ENCODE peak calls at places on chromosomes 11 and 22, in four cellular contexts. V is NB4, T is ovary, Q is stomach. H is an unnamed sample.

GRCh38 chr22:39252461-39253391 is 7.9 kb upstream of the PDGFB start:
- DNase-seq in Q (no peak), V (no peak), T (no peak), H (no peak)

GRCh38 chr11:13327421-13327820 is 49.8 kb downstream of the BMAL1 start:
- DNase-seq in Q (no peak), V (no peak), T (no peak), H (no peak)

GRCh38 chr11:72217856-72218745 is 1.5 kb downstream of the FOLR2 start:
- DNase-seq in Q (peak; percentile 10), V (no peak), T (no peak), H (no peak)

GRCh38 chr11:88886796-88887195 is 179.0 kb downstream of the GRM5 start:
- DNase-seq in V (peak; percentile 66), T (no peak), Q (no peak), H (no peak)

GRCh38 chr22:37218771-37219411 is 6.6 kb upstream of the SSTR3 start:
- DNase-seq in V (no peak), T (no peak), Q (no peak), H (no peak)

GRCh38 chr11:88310246-88310645 is 27.3 kb downstream of the CTSC start:
- DNase-seq in T (no peak), V (no peak), Q (no peak), H (no peak)

GRCh38 chr22:22983816-22984215 is 86.5 kb upstream of the GNAZ start:
- DNase-seq in V (no peak), T (no peak), Q (no peak), H (no peak)

GRCh38 chr11:1939006-1939626 is 8.0 kb upstream of the MRPL23 start:
- DNase-seq in Q (no peak), T (no peak), V (no peak), H (peak; percentile 68)

GRCh38 chr11:36490026-36490806 is 19.9 kb downstream of the TRAF6 start:
- DNase-seq in T (no peak), V (no peak), Q (no peak), H (no peak)

GRCh38 chr11:85718991-85719807 is 33.2 kb upstream of the CCDC89 start:
- DNase-seq in V (no peak), T (no peak), Q (no peak), H (peak; percentile 22)

GRCh38 chr11:57674251-57674650 is 6.3 kb downstream of the ZDHHC5 start:
- DNase-seq in T (no peak), Q (no peak), V (no peak), H (no peak)

GRCh38 chr11:64998141-64998540 is 1.4 kb upstream of the BATF2 start:
- DNase-seq in V (no peak), Q (no peak), T (no peak), H (no peak)

GRCh38 chr11:69205929-69206612 is 50.3 kb downstream of the SMIM38 start:
- DNase-seq in T (no peak), Q (no peak), V (no peak), H (no peak)

GRCh38 chr11:76314741-76315090 is 66.2 kb downstream of the THAP12 start:
- DNase-seq in T (no peak), Q (no peak), V (no peak), H (no peak)

GRCh38 chr11:104343578-104343977 is 179.6 kb upstream of the PDGFD start:
- DNase-seq in Q (no peak), T (no peak), V (peak; percentile 18), H (no peak)

GRCh38 chr11:26936109-26936508 is 57.8 kb upstream of the FIBIN start:
- DNase-seq in V (no peak), T (no peak), Q (no peak), H (no peak)

GRCh38 chr11:11467278-11467677 is 114.2 kb upstream of the CSNK2A3 start:
- DNase-seq in Q (no peak), T (no peak), V (no peak), H (no peak)

GRCh38 chr11:15935370-15935769 is 421.0 kb downstream of the SOX6 start:
- DNase-seq in Q (no peak), V (no peak), T (no peak), H (peak; percentile 60)

GRCh38 chr22:35301370-35301874 is 1.7 kb downstream of the TOM1 start:
- DNase-seq in V (peak; percentile 96), Q (no peak), T (no peak), H (peak; percentile 91)

GRCh38 chr22:36879775-36880174 is 19.0 kb downstream of the NCF4 start:
- DNase-seq in V (no peak), Q (no peak), T (no peak), H (no peak)

GRCh38 chr11:95827661-95828060 is 37.4 kb downstream of the CEP57 start:
- DNase-seq in V (peak; percentile 78), Q (no peak), T (no peak), H (no peak)

GRCh38 chr11:116210663-116211062 is 562.1 kb downstream of the BUD13 start:
- DNase-seq in T (no peak), V (no peak), Q (no peak), H (no peak)

GRCh38 chr11:67345949-67346819 is 7.2 kb downstream of the POLD4 start:
- DNase-seq in V (peak; percentile 64), T (no peak), Q (peak; percentile 68), H (no peak)

GRCh38 chr11:92295175-92296137 is 70.8 kb downstream of the FAT3 start:
- DNase-seq in T (no peak), Q (peak; percentile 35), V (no peak), H (no peak)

GRCh38 chr11:130389315-130389935 is 39.0 kb downstream of the ADAMTS8 start:
- DNase-seq in Q (no peak), T (peak; percentile 45), V (no peak), H (no peak)

GRCh38 chr11:44566952-44567875 is 1.8 kb downstream of the CD82 start:
- DNase-seq in Q (no peak), V (peak; percentile 44), T (no peak), H (no peak)

GRCh38 chr22:23403152-23403719 is 176.9 kb downstream of the IGLL1 start:
- DNase-seq in T (peak; percentile 58), Q (no peak), V (no peak), H (no peak)

GRCh38 chr11:12064954-12065280 is 45.5 kb upstream of the MICAL2 start:
- DNase-seq in T (no peak), Q (no peak), V (no peak), H (no peak)

GRCh38 chr22:42080287-42080686 is 787 bp downstream of the SMDT1 start:
- DNase-seq in T (no peak), Q (peak; percentile 55), V (peak; percentile 21), H (no peak)

GRCh38 chr22:37175414-37176144 is 12.5 kb downstream of the C1QTNF6 start:
- DNase-seq in Q (no peak), T (peak; percentile 35), V (no peak), H (peak; percentile 86)

GRCh38 chr22:44668190-44668885 is 33.7 kb upstream of the PRR5 start:
- DNase-seq in Q (no peak), V (peak; percentile 37), T (peak; percentile 64), H (no peak)

GRCh38 chr11:33942954-33943353 is 51.1 kb upstream of the LMO2 start:
- DNase-seq in Q (no peak), T (no peak), V (peak; percentile 23), H (peak; percentile 56)

GRCh38 chr11:70671083-70671482 is 272.8 kb downstream of the CTTN start:
- DNase-seq in V (peak; percentile 25), Q (no peak), T (no peak), H (no peak)

GRCh38 chr11:111772535-111772934 is 6.3 kb upstream of the PPP2R1B start:
- DNase-seq in T (no peak), V (no peak), Q (no peak), H (no peak)

GRCh38 chr11:6387811-6388599 is 2.3 kb upstream of the SMPD1 start:
- DNase-seq in Q (no peak), V (no peak), T (no peak), H (no peak)

GRCh38 chr22:29997516-29997915 is 82.7 kb upstream of the HORMAD2 start:
- DNase-seq in T (no peak), Q (no peak), V (no peak), H (no peak)

GRCh38 chr22:29992341-29993275 is 87.7 kb upstream of the HORMAD2 start:
- DNase-seq in T (no peak), V (no peak), Q (no peak), H (no peak)

GRCh38 chr22:29994941-29995340 is 85.3 kb upstream of the HORMAD2 start:
- DNase-seq in V (no peak), Q (no peak), T (no peak), H (no peak)

GRCh38 chr22:29998627-29999026 is 81.6 kb upstream of the HORMAD2 start:
- DNase-seq in T (no peak), V (peak; percentile 48), Q (no peak), H (no peak)

GRCh38 chr22:29994027-29994715 is 86.1 kb upstream of the HORMAD2 start:
- DNase-seq in T (no peak), Q (no peak), V (peak; percentile 47), H (no peak)
- TF ChIP-seq CTCF in T (no peak), Q (peak; percentile 9), V (no peak), H (no peak)

GRCh38 chr22:46596032-46596441 is 24.1 kb upstream of the GRAMD4 start:
- DNase-seq in T (no peak), Q (no peak), V (no peak), H (no peak)
- TF ChIP-seq POLR2A in T (no peak), Q (no peak), V (no peak), H (no peak)

DNA sequence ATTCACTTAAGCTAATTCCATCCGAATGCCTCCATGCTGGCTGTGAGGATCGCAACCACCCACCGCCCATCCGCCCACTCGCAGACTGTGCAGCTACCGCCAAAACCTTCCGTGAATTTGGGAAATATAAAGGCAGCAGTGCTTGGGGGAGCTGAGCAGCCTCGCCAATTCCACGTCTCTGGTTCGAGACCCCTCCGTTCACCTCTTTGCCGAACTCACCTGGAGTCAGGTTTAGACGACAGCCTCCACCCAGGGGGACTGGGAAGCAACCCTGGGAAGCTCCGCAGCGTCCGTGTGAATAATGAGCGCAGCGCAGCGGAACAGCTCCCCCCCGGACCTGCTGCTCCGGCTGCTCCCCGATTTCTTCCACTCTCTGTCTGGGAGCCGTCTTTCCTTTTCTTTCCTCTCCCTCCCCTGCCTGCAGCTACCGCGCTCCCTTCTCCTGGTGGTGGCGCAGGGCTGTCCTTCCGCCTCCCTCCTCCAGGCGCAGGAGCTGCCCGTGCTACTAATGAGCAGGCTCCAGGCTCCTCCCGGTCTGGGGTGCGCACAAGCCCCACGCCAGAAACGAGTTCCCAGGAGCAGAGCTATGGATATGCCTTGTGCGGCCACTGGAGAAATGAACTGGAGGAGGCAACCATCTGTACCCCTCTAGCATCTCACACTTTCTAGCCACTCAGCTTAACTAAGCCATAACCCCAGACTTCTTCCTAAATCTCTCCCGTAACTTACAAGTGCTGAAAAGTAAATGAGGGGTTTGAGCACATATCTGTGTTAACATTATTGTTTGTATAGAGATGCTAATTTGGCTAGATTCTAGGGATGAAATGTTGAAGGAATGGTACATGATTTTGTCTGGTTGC is 107.3 kb downstream of the XKR3 start:
- DNase-seq in T (no peak), V (no peak), Q (no peak), H (no peak)
- TF ChIP-seq CTCF in T (no peak), V (no peak), Q (no peak), H (no peak)

DNA sequence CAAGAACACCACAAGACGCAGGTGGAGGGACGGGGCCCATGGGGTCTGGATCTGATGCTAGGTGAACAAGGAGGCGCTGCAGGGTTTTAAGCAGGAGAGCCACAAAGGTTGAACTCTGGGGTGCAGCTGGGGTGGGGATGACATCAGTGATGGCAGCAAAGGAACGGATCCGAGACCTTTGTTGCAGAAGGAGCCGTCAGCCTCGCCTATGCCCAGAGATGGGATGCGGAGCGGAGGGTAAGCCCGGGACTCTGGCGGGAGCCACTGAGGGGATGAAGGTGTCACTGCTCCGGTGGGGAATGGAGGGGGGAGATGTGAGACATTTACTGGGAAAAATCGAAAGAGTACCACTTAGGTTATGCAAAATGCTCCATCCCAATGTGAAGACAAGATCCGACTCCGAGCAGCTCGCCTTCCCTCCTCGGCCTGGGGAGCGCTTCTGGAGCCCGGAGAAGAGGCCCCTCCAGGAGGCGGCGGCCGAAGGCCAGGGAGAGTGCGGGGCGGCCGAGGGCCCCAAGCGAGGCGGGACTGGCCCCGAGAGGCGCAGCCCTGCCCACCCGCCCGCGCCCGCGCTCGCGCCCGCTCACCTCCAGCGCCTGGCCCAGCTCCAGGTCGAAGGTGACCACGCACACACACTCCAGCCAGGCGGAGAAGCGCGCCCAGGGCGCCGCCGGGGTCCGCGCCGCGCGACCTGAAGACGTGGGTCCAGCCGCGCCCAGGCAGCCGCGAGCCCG is 420 bp downstream of the DENND6B start:
- DNase-seq in T (no peak), Q (no peak), V (no peak), H (no peak)
- TF ChIP-seq POLR2A in T (no peak), Q (no peak), V (no peak), H (no peak)